ENCODE peak calls at places on chromosome 7, in five cellular contexts. Y is cardiac fibroblast, U is glutamatergic neuron, V is endothelial cell, D is kidney. E is an unnamed sample.

GRCh38 chr7:5629941-5630340 is 151.5 kb downstream of the RNF216 start:
- DNase-seq in Y (peak; percentile 86), U (no peak), V (no peak), D (no peak), E (no peak)

GRCh38 chr7:33669251-33669670 is 236.1 kb upstream of the BMPER start:
- DNase-seq in Y (peak; percentile 50), U (no peak), V (no peak), D (no peak), E (no peak)

GRCh38 chr7:79620291-79620690 is 166.8 kb upstream of the MAGI2 start:
- DNase-seq in Y (no peak), U (no peak), V (peak; percentile 38), D (no peak), E (no peak)

GRCh38 chr7:137820677-137821420 is 25.9 kb downstream of the DGKI start:
- DNase-seq in Y (peak; percentile 86), U (peak; percentile 74), V (no peak), D (peak; percentile 67), E (peak; percentile 33)

GRCh38 chr7:106731207-106731606 is 70.2 kb upstream of the CCDC71L start:
- DNase-seq in Y (peak; percentile 27), U (no peak), V (no peak), D (no peak), E (no peak)

GRCh38 chr7:10412426-10413019 is 561.1 kb upstream of the PHF14 start:
- DNase-seq in Y (peak; percentile 52), U (peak; percentile 24), V (peak; percentile 48), D (no peak), E (peak; percentile 34)

GRCh38 chr7:107528461-107528860 is 35.3 kb downstream of the COG5 start:
- DNase-seq in Y (peak; percentile 65), U (no peak), V (no peak), D (no peak), E (no peak)

GRCh38 chr7:132218876-132219275 is 357.4 kb downstream of the PLXNA4 start:
- DNase-seq in Y (no peak), U (no peak), V (no peak), D (no peak), E (no peak)

GRCh38 chr7:87513735-87514319 is 38.3 kb upstream of the ABCB4 start:
- DNase-seq in Y (no peak), U (no peak), V (no peak), D (no peak), E (no peak)

GRCh38 chr7:152512711-152513110 is 76.9 kb upstream of the KMT2C start:
- DNase-seq in Y (no peak), U (no peak), V (no peak), D (no peak), E (no peak)

GRCh38 chr7:37342665-37343471 is 105.8 kb downstream of the ELMO1 start:
- DNase-seq in Y (no peak), U (no peak), V (peak; percentile 10), D (no peak), E (no peak)

GRCh38 chr7:96998765-96999164 is 6.6 kb upstream of the DLX6 start:
- DNase-seq in Y (no peak), U (no peak), V (no peak), D (no peak), E (no peak)

GRCh38 chr7:158296798-158297104 is 290.9 kb downstream of the PTPRN2 start:
- DNase-seq in Y (no peak), U (no peak), V (no peak), D (no peak), E (no peak)

GRCh38 chr7:6375346-6376101 is 72.2 kb downstream of the DAGLB start:
- DNase-seq in Y (peak; percentile 51), U (no peak), V (no peak), D (no peak), E (no peak)

GRCh38 chr7:157668221-157668883 is 331.5 kb downstream of the DNAJB6 start:
- DNase-seq in Y (no peak), U (no peak), V (no peak), D (peak; percentile 20), E (no peak)

GRCh38 chr7:104410742-104411141 is 82.3 kb downstream of the LHFPL3 start:
- DNase-seq in Y (no peak), U (no peak), V (no peak), D (no peak), E (no peak)

GRCh38 chr7:105246195-105247078 is 142.3 kb downstream of the SRPK2 start:
- DNase-seq in Y (no peak), U (no peak), V (no peak), D (no peak), E (no peak)

GRCh38 chr7:13293264-13294002 is 606.0 kb downstream of the ARL4A start:
- DNase-seq in Y (peak; percentile 33), U (no peak), V (no peak), D (no peak), E (no peak)

GRCh38 chr7:94149776-94150545 is 145.8 kb upstream of the BET1 start:
- DNase-seq in Y (peak; percentile 77), U (no peak), V (no peak), D (no peak), E (no peak)

GRCh38 chr7:70400829-70401380 is 731.0 kb upstream of the GALNT17 start:
- DNase-seq in Y (no peak), U (no peak), V (no peak), D (no peak), E (no peak)

GRCh38 chr7:138197306-138197640 is 121.0 kb downstream of the AKR1D1 start:
- DNase-seq in Y (no peak), U (no peak), V (no peak), D (no peak), E (no peak)

GRCh38 chr7:18191329-18191728 is 163.7 kb upstream of the PRPS1L1 start:
- DNase-seq in Y (no peak), U (no peak), V (no peak), D (no peak), E (no peak)

GRCh38 chr7:21617916-21618390 is 75.1 kb downstream of the DNAH11 start:
- DNase-seq in Y (peak; percentile 95), U (no peak), V (no peak), D (no peak), E (no peak)

GRCh38 chr7:100397336-100398081 is 24.2 kb downstream of the PILRA start:
- DNase-seq in Y (no peak), U (no peak), V (no peak), D (no peak), E (no peak)
- TF ChIP-seq CTCF in Y (no peak), U (no peak), V (no peak), D (no peak), E (no peak)

GRCh38 chr7:64632029-64632428 is 33.9 kb upstream of the ZNF107 start:
- DNase-seq in Y (no peak), U (no peak), V (no peak), D (no peak), E (no peak)
- TF ChIP-seq CTCF in Y (no peak), U (no peak), V (no peak), D (no peak), E (no peak)

DNA sequence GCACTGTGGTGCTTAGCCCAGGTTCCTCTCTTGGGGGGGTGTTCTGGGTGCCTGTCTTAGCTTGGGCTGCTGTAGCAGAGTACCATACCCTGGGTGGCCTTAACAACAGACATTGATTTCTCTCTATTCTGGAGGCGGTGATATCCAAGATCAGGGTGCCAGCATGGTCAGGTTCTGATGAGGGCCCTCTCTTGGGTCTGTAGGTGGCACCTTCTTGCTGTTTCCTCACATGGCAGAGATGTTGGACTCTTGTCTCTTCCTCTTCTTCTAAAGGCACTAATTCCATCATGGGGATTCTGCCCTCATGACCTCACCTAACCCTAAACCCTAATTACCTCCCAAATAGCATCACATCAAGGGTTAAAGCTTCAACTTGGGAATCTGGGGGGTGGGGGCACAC is 19.9 kb upstream of the CRHR2 start:
- DNase-seq in Y (no peak), U (no peak), V (no peak), D (no peak), E (no peak)
- TF ChIP-seq CTCF in Y (peak; percentile 15), U (no peak), V (no peak), D (no peak), E (no peak)

GRCh38 chr7:133361806-133362205 is 108.9 kb downstream of the EXOC4 start:
- DNase-seq in Y (no peak), U (no peak), V (no peak), D (no peak), E (no peak)
- TF ChIP-seq CTCF in Y (no peak), U (no peak), V (no peak), D (no peak), E (no peak)

GRCh38 chr7:7672545-7673239 is 32.1 kb downstream of the UMAD1 start:
- DNase-seq in Y (no peak), U (no peak), V (no peak), D (no peak), E (no peak)
- TF ChIP-seq CTCF in Y (no peak), U (no peak), V (no peak), D (no peak), E (no peak)

DNA sequence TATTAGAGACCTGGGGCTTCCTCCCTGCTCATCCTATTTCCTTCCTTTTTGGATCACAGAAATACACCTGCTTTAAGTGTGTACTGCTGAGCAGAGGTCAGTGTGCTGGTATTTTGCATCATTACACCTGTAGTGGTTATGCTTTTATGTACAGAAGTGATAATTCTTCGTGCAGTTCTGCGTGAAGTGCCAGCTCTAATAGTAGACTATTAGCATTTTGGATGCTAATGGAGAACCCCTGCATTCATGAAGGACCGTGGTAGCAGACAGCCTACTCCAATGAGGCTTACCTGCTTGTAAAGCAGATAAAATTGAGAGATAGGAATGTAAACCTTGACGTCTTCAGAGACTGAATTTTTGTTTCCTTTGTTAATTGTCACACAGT is 114.3 kb downstream of the CDK14 start:
- DNase-seq in Y (no peak), U (no peak), V (no peak), D (no peak), E (no peak)
- TF ChIP-seq CTCF in Y (no peak), U (no peak), V (no peak), D (no peak), E (no peak)

E was measured in nephron progenitor cell.